ENCODE peak calls at places on chromosomes 6 and 20, in six cellular contexts. One of them, this sample, is unnamed.

GRCh38 chr6:41488392-41489129 is 57.6 kb upstream of the FOXP4 start:
- DNase-seq in GM12878: peak; percentile 42
- DNase-seq in SK-MEL-5: no peak
- DNase-seq in stimulated activated CD4-positive, alpha-beta T cell treated with anti-CD3 and anti-CD28 coated beads, Interleukin-1b, Interleukin-23, amount 100 ng/mL, for 24 hours: no peak
- DNase-seq in anterior cingulate cortex: no peak
- DNase-seq in ovary: peak; percentile 63
- DNase-seq in this sample: no peak

GRCh38 chr6:111361648-111362047 is 121.4 kb downstream of the REV3L start:
- DNase-seq in stimulated activated CD4-positive, alpha-beta T cell treated with anti-CD3 and anti-CD28 coated beads, Interleukin-1b, Interleukin-23, amount 100 ng/mL, for 24 hours: no peak
- DNase-seq in ovary: no peak
- DNase-seq in GM12878: no peak
- DNase-seq in SK-MEL-5: peak; percentile 64
- DNase-seq in anterior cingulate cortex: no peak
- DNase-seq in this sample: no peak

GRCh38 chr20:17281478-17281877 is 54.6 kb downstream of the PCSK2 start:
- DNase-seq in stimulated activated CD4-positive, alpha-beta T cell treated with anti-CD3 and anti-CD28 coated beads, Interleukin-1b, Interleukin-23, amount 100 ng/mL, for 24 hours: peak; percentile 1
- DNase-seq in GM12878: no peak
- DNase-seq in anterior cingulate cortex: no peak
- DNase-seq in SK-MEL-5: peak; percentile 78
- DNase-seq in ovary: no peak
- DNase-seq in this sample: no peak

GRCh38 chr6:102127253-102127652 is 733.7 kb downstream of the GRIK2 start:
- DNase-seq in stimulated activated CD4-positive, alpha-beta T cell treated with anti-CD3 and anti-CD28 coated beads, Interleukin-1b, Interleukin-23, amount 100 ng/mL, for 24 hours: no peak
- DNase-seq in anterior cingulate cortex: no peak
- DNase-seq in SK-MEL-5: no peak
- DNase-seq in ovary: no peak
- DNase-seq in GM12878: no peak
- DNase-seq in this sample: no peak

GRCh38 chr6:166999145-166999844 is at the start of gene CEP43:
- DNase-seq in ovary: peak; percentile 97
- DNase-seq in stimulated activated CD4-positive, alpha-beta T cell treated with anti-CD3 and anti-CD28 coated beads, Interleukin-1b, Interleukin-23, amount 100 ng/mL, for 24 hours: peak; percentile 85
- DNase-seq in GM12878: peak; percentile 71
- DNase-seq in anterior cingulate cortex: peak; percentile 87
- DNase-seq in SK-MEL-5: peak; percentile 92
- DNase-seq in this sample: peak; percentile 95

GRCh38 chr6:111011360-111012142 is 29.7 kb downstream of the RPF2 start:
- DNase-seq in anterior cingulate cortex: no peak
- DNase-seq in SK-MEL-5: peak; percentile 73
- DNase-seq in GM12878: peak; percentile 15
- DNase-seq in stimulated activated CD4-positive, alpha-beta T cell treated with anti-CD3 and anti-CD28 coated beads, Interleukin-1b, Interleukin-23, amount 100 ng/mL, for 24 hours: no peak
- DNase-seq in ovary: no peak
- DNase-seq in this sample: no peak

GRCh38 chr6:110048221-110048875 is 70.2 kb downstream of the GPR6 start:
- DNase-seq in stimulated activated CD4-positive, alpha-beta T cell treated with anti-CD3 and anti-CD28 coated beads, Interleukin-1b, Interleukin-23, amount 100 ng/mL, for 24 hours: no peak
- DNase-seq in anterior cingulate cortex: no peak
- DNase-seq in GM12878: no peak
- DNase-seq in SK-MEL-5: no peak
- DNase-seq in ovary: no peak
- DNase-seq in this sample: no peak

GRCh38 chr6:139029470-139030210 is 1.1 kb downstream of the ABRACL start:
- DNase-seq in ovary: peak; percentile 80
- DNase-seq in GM12878: no peak
- DNase-seq in stimulated activated CD4-positive, alpha-beta T cell treated with anti-CD3 and anti-CD28 coated beads, Interleukin-1b, Interleukin-23, amount 100 ng/mL, for 24 hours: peak; percentile 12
- DNase-seq in anterior cingulate cortex: peak; percentile 31
- DNase-seq in SK-MEL-5: peak; percentile 12
- DNase-seq in this sample: peak; percentile 68

GRCh38 chr20:23296841-23297701 is 53.5 kb upstream of the NXT1 start:
- DNase-seq in stimulated activated CD4-positive, alpha-beta T cell treated with anti-CD3 and anti-CD28 coated beads, Interleukin-1b, Interleukin-23, amount 100 ng/mL, for 24 hours: no peak
- DNase-seq in GM12878: no peak
- DNase-seq in anterior cingulate cortex: no peak
- DNase-seq in SK-MEL-5: no peak
- DNase-seq in ovary: no peak
- DNase-seq in this sample: no peak

GRCh38 chr6:37388578-37388977 is 34.8 kb downstream of the RNF8 start:
- DNase-seq in GM12878: no peak
- DNase-seq in ovary: no peak
- DNase-seq in anterior cingulate cortex: no peak
- DNase-seq in SK-MEL-5: no peak
- DNase-seq in stimulated activated CD4-positive, alpha-beta T cell treated with anti-CD3 and anti-CD28 coated beads, Interleukin-1b, Interleukin-23, amount 100 ng/mL, for 24 hours: no peak
- DNase-seq in this sample: no peak

GRCh38 chr20:16662462-16662861 is 67.4 kb upstream of the SNRPB2 start:
- DNase-seq in anterior cingulate cortex: no peak
- DNase-seq in ovary: no peak
- DNase-seq in stimulated activated CD4-positive, alpha-beta T cell treated with anti-CD3 and anti-CD28 coated beads, Interleukin-1b, Interleukin-23, amount 100 ng/mL, for 24 hours: no peak
- DNase-seq in SK-MEL-5: no peak
- DNase-seq in GM12878: no peak
- DNase-seq in this sample: no peak

GRCh38 chr20:25285856-25286798 is 38.2 kb downstream of the PYGB start:
- DNase-seq in ovary: peak; percentile 26
- DNase-seq in GM12878: no peak
- DNase-seq in SK-MEL-5: no peak
- DNase-seq in stimulated activated CD4-positive, alpha-beta T cell treated with anti-CD3 and anti-CD28 coated beads, Interleukin-1b, Interleukin-23, amount 100 ng/mL, for 24 hours: no peak
- DNase-seq in anterior cingulate cortex: no peak
- DNase-seq in this sample: peak; percentile 29

GRCh38 chr20:35950093-35950492 is 4.2 kb downstream of the SCAND1 start:
- DNase-seq in stimulated activated CD4-positive, alpha-beta T cell treated with anti-CD3 and anti-CD28 coated beads, Interleukin-1b, Interleukin-23, amount 100 ng/mL, for 24 hours: no peak
- DNase-seq in GM12878: no peak
- DNase-seq in SK-MEL-5: no peak
- DNase-seq in ovary: no peak
- DNase-seq in anterior cingulate cortex: no peak
- DNase-seq in this sample: no peak

GRCh38 chr20:7911586-7912330 is 28.5 kb downstream of the HAO1 start:
- DNase-seq in SK-MEL-5: peak; percentile 58
- DNase-seq in ovary: no peak
- DNase-seq in GM12878: no peak
- DNase-seq in stimulated activated CD4-positive, alpha-beta T cell treated with anti-CD3 and anti-CD28 coated beads, Interleukin-1b, Interleukin-23, amount 100 ng/mL, for 24 hours: no peak
- DNase-seq in anterior cingulate cortex: no peak
- DNase-seq in this sample: no peak

GRCh38 chr6:142378138-142378875 is 76.5 kb downstream of the ADGRG6 start:
- DNase-seq in anterior cingulate cortex: no peak
- DNase-seq in GM12878: no peak
- DNase-seq in SK-MEL-5: peak; percentile 73
- DNase-seq in stimulated activated CD4-positive, alpha-beta T cell treated with anti-CD3 and anti-CD28 coated beads, Interleukin-1b, Interleukin-23, amount 100 ng/mL, for 24 hours: no peak
- DNase-seq in ovary: no peak
- DNase-seq in this sample: no peak

This sample was measured in ureter.